ENCODE peak calls at places on chromosomes 4 and X, in six cellular contexts. I, J, X, B, R and Y are unnamed samples.
A peak's percentile ranks its signal among the peaks of the same experiment; 100 is the strongest.

GRCh38 chrX:7191681-7192110 is 43.7 kb upstream of the PUDP start:
- DNase-seq in I (no peak), J (no peak), X (no peak), B (peak; percentile 4), R (no peak), Y (no peak)

GRCh38 chr4:114163051-114163450 is 183.6 kb upstream of the ARSJ start:
- DNase-seq in B (no peak), R (no peak), J (no peak), X (no peak), I (no peak), Y (no peak)

GRCh38 chr4:102569200-102569599 is 68.0 kb downstream of the NFKB1 start:
- DNase-seq in B (no peak), X (no peak), I (no peak), J (no peak), R (no peak), Y (no peak)

GRCh38 chr4:56465599-56466295 is 1.7 kb upstream of the SRP72 start:
- DNase-seq in B (no peak), J (no peak), R (no peak), I (peak; percentile 3), X (no peak), Y (no peak)

GRCh38 chrX:134600714-134601113 is 57.6 kb downstream of the PLAC1 start:
- DNase-seq in J (no peak), B (no peak), R (no peak), X (no peak), I (no peak), Y (no peak)

GRCh38 chrX:35115205-35115604 is 172.6 kb downstream of the FAM47B start:
- DNase-seq in J (no peak), X (no peak), B (no peak), R (no peak), I (no peak), Y (no peak)

GRCh38 chrX:64977051-64977450 is 801 bp upstream of the ZC4H2 start:
- DNase-seq in B (no peak), I (no peak), R (no peak), J (no peak), X (no peak), Y (no peak)

GRCh38 chr4:17326756-17327155 is 185.1 kb downstream of the QDPR start:
- DNase-seq in X (no peak), J (no peak), B (no peak), I (no peak), R (no peak), Y (no peak)

GRCh38 chr4:123463869-123464268 is 67.3 kb downstream of the SPRY1 start:
- DNase-seq in X (no peak), B (no peak), R (no peak), I (no peak), J (no peak), Y (no peak)

GRCh38 chrX:100600340-100600739 is 15.6 kb downstream of the TNMD start:
- DNase-seq in R (no peak), J (no peak), B (no peak), X (no peak), I (no peak), Y (no peak)

GRCh38 chrX:113470166-113470565 is 629.5 kb upstream of the AMOT start:
- DNase-seq in R (no peak), J (no peak), X (no peak), I (no peak), B (no peak), Y (no peak)

GRCh38 chr4:87502580-87503238 is 26.5 kb downstream of the SPARCL1 start:
- DNase-seq in B (no peak), X (no peak), R (no peak), J (no peak), I (no peak), Y (no peak)

GRCh38 chr4:23455482-23455881 is 434.4 kb downstream of the PPARGC1A start:
- DNase-seq in I (no peak), B (peak; percentile 7), R (no peak), J (no peak), X (no peak), Y (peak; percentile 32)

GRCh38 chr4:24770111-24770584 is 25.2 kb upstream of the SOD3 start:
- DNase-seq in I (peak; percentile 75), J (no peak), X (no peak), R (no peak), B (no peak), Y (no peak)

GRCh38 chr4:186192068-186192751 is 843 bp downstream of the CYP4V2 start:
- DNase-seq in X (no peak), B (peak; percentile 43), I (no peak), R (no peak), J (no peak), Y (peak; percentile 60)

GRCh38 chr4:74123065-74123728 is 24.2 kb upstream of the CXCL2 start:
- DNase-seq in X (no peak), R (no peak), I (no peak), B (no peak), J (no peak), Y (no peak)

GRCh38 chr4:151952711-151953254 is 192.0 kb upstream of the GATB start:
- DNase-seq in B (no peak), I (no peak), X (no peak), R (no peak), J (no peak), Y (no peak)

GRCh38 chrX:53421125-53421524 is 1.3 kb downstream of the SMC1A start:
- DNase-seq in R (no peak), J (no peak), X (no peak), B (no peak), I (no peak), Y (no peak)

GRCh38 chr4:21198683-21199082 is 498.4 kb downstream of the PACRGL start:
- DNase-seq in I (no peak), J (no peak), B (no peak), X (no peak), R (no peak), Y (no peak)

GRCh38 chr4:106301393-106302084 is 14.5 kb downstream of the TBCK start:
- DNase-seq in X (no peak), R (no peak), J (no peak), B (no peak), I (no peak), Y (no peak)

GRCh38 chrX:19440713-19441112 is 74.6 kb downstream of the MAP3K15 start:
- DNase-seq in X (no peak), B (no peak), R (no peak), I (peak; percentile 3), J (no peak), Y (no peak)

GRCh38 chr4:33149658-33150057 is 2429.5 kb downstream of the PCDH7 start:
- DNase-seq in B (no peak), X (no peak), R (no peak), J (no peak), I (no peak), Y (no peak)

GRCh38 chr4:182925298-182925738 is 8.1 kb upstream of the DCTD start:
- DNase-seq in I (peak; percentile 44), B (peak; percentile 57), X (peak; percentile 34), R (peak; percentile 57), J (peak; percentile 74), Y (peak; percentile 83)

GRCh38 chrX:124555036-124555595 is 208.8 kb downstream of the SH2D1A start:
- DNase-seq in I (peak; percentile 24), R (no peak), B (no peak), J (no peak), X (no peak), Y (no peak)

GRCh38 chr4:175380841-175381240 is 431.2 kb downstream of the GPM6A start:
- DNase-seq in R (no peak), I (no peak), J (no peak), B (no peak), X (no peak), Y (no peak)

GRCh38 chr4:83011779-83012630 is 1.4 kb upstream of the LIN54 start:
- DNase-seq in B (peak; percentile 44), J (peak; percentile 53), I (no peak), R (peak; percentile 14), X (no peak), Y (peak; percentile 32)

GRCh38 chr4:72312032-72312650 is 256.9 kb downstream of the ADAMTS3 start:
- DNase-seq in I (peak; percentile 65), R (no peak), B (no peak), J (peak; percentile 79), X (no peak), Y (peak; percentile 69)

GRCh38 chrX:39953027-39953426 is 144.7 kb downstream of the BCOR start:
- DNase-seq in I (no peak), J (no peak), X (no peak), B (no peak), R (no peak), Y (no peak)

GRCh38 chrX:155632424-155633100 is 19.8 kb upstream of the TMLHE start:
- DNase-seq in J (no peak), R (no peak), I (no peak), X (no peak), B (no peak), Y (no peak)

GRCh38 chr4:16830081-16830480 is 68.4 kb downstream of the LDB2 start:
- DNase-seq in I (no peak), B (no peak), J (no peak), X (no peak), R (no peak), Y (no peak)

GRCh38 chrX:50081282-50081955 is 119.4 kb downstream of the AKAP4 start:
- DNase-seq in B (peak; percentile 23), I (no peak), R (no peak), J (peak; percentile 42), X (no peak), Y (no peak)

GRCh38 chr4:54781771-54782170 is 124.0 kb downstream of the KIT start:
- DNase-seq in R (no peak), J (peak; percentile 48), B (no peak), I (no peak), X (no peak), Y (peak; percentile 41)